ENCODE peak calls at places on chromosomes 6 and 20, in eight cellular contexts. J, U, O, R, D, W, N and Z are unnamed samples.

GRCh38 chr6:79034865-79035264 is 43.2 kb downstream of the PHIP start:
- DNase-seq in U (no peak), O (peak), D (no peak), J (no peak), R (peak), N (peak), W (no peak), Z (peak)

GRCh38 chr6:80528115-80528514 is 421.6 kb downstream of the BCKDHB start:
- DNase-seq in R (no peak), J (no peak), U (no peak), O (no peak), W (peak), D (no peak), N (no peak), Z (no peak)

GRCh38 chr20:40678286-40678835 is 10.7 kb downstream of the MAFB start:
- DNase-seq in O (no peak), J (no peak), U (no peak), N (no peak), R (no peak), D (no peak), W (no peak), Z (no peak)

GRCh38 chr6:105035299-105035698 is 78.4 kb downstream of the LIN28B start:
- DNase-seq in U (peak), N (no peak), O (no peak), D (peak), J (no peak), W (no peak), R (no peak), Z (no peak)

GRCh38 chr6:150934380-150934779 is 68.9 kb downstream of the MTHFD1L start:
- DNase-seq in N (peak), R (peak), W (no peak), O (peak), U (no peak), D (peak), J (no peak), Z (no peak)

GRCh38 chr6:31545291-31545690 is 1.1 kb downstream of the ATP6V1G2 start:
- DNase-seq in J (no peak), N (no peak), U (no peak), R (no peak), W (no peak), D (no peak), O (no peak), Z (no peak)

GRCh38 chr6:1187293-1188131 is 124.4 kb upstream of the FOXQ1 start:
- DNase-seq in R (no peak), J (no peak), U (no peak), W (peak), O (no peak), D (peak), N (peak), Z (no peak)

GRCh38 chr20:62879275-62880146 is 17.9 kb upstream of the TCFL5 start:
- DNase-seq in W (no peak), J (peak), N (no peak), R (no peak), D (no peak), U (no peak), O (no peak), Z (no peak)

GRCh38 chr6:1526689-1527088 is 83.0 kb upstream of the FOXC1 start:
- DNase-seq in R (peak), U (no peak), O (peak), D (no peak), J (no peak), N (no peak), W (no peak), Z (no peak)

GRCh38 chr6:4794140-4794707 is 18.0 kb downstream of the CDYL start:
- DNase-seq in J (peak), W (peak), D (no peak), U (peak), N (no peak), O (no peak), R (no peak), Z (no peak)

GRCh38 chr20:52244702-52245101 is 53.1 kb upstream of the ZFP64 start:
- DNase-seq in O (no peak), D (no peak), U (no peak), R (no peak), J (no peak), N (no peak), W (no peak), Z (no peak)

GRCh38 chr6:108653864-108654402 is 93.2 kb downstream of the FOXO3 start:
- DNase-seq in O (peak), W (no peak), U (no peak), D (no peak), N (no peak), J (no peak), R (peak), Z (no peak)

GRCh38 chr6:169048806-169049205 is 204.8 kb downstream of the THBS2 start:
- DNase-seq in W (no peak), N (no peak), O (no peak), J (no peak), R (peak), U (no peak), D (no peak), Z (no peak)

GRCh38 chr6:10736721-10737120 is 10.9 kb upstream of the TMEM14B start:
- DNase-seq in J (no peak), W (no peak), U (no peak), N (no peak), D (no peak), O (no peak), R (no peak), Z (no peak)

GRCh38 chr20:3751664-3752385 is 15.7 kb downstream of the ADISSP start:
- DNase-seq in N (no peak), D (no peak), J (peak), U (peak), W (peak), O (peak), R (no peak), Z (no peak)

GRCh38 chr20:62861732-62862336 is at the start of gene TCFL5:
- DNase-seq in U (peak), N (peak), R (peak), W (peak), J (peak), O (peak), D (peak), Z (no peak)

GRCh38 chr20:46681032-46681854 is 8.0 kb downstream of the TP53RK start:
- DNase-seq in R (peak), D (peak), U (peak), J (peak), W (peak), O (no peak), N (peak), Z (peak)

DNA sequence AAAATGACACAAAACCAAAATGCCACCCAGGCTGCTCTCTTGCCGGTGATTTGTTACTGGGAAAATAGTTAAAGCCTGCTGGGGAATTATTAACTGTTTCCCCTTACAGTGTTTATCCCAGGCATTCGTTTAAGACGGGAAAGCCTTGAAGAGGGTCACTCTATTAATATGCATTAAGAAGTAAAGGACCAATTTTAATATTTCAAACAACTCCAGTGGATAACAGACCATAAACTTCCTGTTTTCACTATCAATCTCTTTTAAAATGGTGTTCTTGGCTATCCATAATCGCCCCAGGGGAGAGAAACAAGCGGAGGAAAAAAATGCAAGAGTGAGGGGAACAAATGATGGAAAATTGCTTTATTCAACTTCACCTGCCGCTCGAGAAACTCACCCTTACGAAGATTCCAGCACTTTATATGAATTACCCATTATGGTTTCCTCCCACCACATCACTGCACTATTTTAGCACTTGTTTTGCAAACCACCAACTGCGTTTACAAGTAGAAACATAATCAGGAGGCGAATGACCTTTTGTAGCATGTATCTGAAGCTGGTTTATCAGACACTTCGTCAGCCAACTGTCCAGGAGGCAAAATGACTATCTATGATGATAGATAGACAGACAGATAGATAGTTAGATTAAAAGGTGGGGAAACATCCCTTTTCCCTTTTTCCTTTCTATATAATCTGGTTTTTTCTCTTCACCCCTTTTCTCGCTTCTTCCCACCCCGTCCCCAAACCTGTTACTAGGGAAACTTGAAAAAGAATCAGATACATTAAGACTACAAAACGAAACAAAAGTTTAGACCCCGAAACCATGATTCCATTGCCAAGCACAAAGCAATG is 1.2 kb upstream of the ADGRB3 start:
- DNase-seq in J (no peak), N (no peak), D (no peak), O (no peak), W (no peak), U (no peak), R (no peak), Z (no peak)
- TF ChIP-seq EZH2 in J (no peak), N (no peak), D (no peak), O (peak), W (no peak), U (no peak), R (peak), Z (no peak)

GRCh38 chr20:56580226-56580625 is 47.2 kb downstream of the FAM209B start:
- DNase-seq in W (no peak), O (no peak), D (no peak), R (no peak), U (no peak), J (no peak), N (no peak), Z (no peak)
- TF ChIP-seq EZH2 in W (no peak), O (no peak), D (no peak), R (no peak), U (no peak), J (no peak), N (no peak), Z (no peak)

DNA sequence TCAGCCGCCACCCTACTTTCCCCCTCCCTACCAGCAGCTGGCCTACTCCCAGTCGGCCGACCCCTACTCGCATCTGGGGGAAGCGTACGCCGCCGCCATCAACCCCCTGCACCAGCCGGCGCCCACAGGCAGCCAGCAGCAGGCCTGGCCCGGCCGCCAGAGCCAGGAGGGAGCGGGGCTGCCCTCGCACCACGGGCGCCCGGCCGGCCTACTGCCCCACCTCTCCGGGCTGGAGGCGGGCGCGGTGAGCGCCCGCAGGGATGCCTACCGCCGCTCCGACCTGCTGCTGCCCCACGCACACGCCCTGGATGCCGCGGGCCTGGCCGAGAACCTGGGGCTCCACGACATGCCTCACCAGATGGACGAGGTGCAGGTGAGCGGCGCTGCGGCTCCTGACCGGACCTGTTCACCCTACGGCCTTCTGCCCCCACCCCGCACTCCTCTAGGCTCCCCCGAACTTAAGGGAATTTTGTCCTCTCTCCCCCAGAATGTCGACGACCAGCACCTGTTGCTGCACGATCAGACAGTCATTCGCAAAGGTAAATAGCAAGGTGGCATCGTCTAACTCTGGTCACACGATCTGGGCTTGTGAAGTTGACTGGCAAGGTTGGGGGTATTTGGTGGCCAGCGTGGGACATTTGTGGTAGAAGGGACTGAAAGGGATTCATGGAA is 2.3 kb downstream of the TFAP2C start:
- DNase-seq in O (no peak), J (peak), W (no peak), U (peak), N (peak), D (no peak), R (no peak), Z (no peak)
- TF ChIP-seq EZH2 in O (peak), J (no peak), W (peak), U (peak), N (no peak), D (no peak), R (no peak), Z (no peak)

GRCh38 chr6:34888874-34889555 is at the start of gene ANKS1A:
- DNase-seq in N (peak), R (peak), U (peak), J (peak), O (peak), W (peak), D (peak), Z (peak)

GRCh38 chr6:34890526-34890910 is 1.5 kb downstream of the ANKS1A start:
- DNase-seq in U (no peak), R (no peak), D (no peak), J (no peak), O (no peak), N (no peak), W (no peak), Z (no peak)

GRCh38 chr6:34891296-34891695 is 2.2 kb downstream of the ANKS1A start:
- DNase-seq in D (no peak), W (no peak), N (peak), J (no peak), O (no peak), U (no peak), R (no peak), Z (no peak)

GRCh38 chr6:34887753-34888440 is at the start of gene TAF11:
- DNase-seq in W (peak), O (peak), R (peak), J (peak), N (peak), U (peak), D (peak), Z (peak)

DNA sequence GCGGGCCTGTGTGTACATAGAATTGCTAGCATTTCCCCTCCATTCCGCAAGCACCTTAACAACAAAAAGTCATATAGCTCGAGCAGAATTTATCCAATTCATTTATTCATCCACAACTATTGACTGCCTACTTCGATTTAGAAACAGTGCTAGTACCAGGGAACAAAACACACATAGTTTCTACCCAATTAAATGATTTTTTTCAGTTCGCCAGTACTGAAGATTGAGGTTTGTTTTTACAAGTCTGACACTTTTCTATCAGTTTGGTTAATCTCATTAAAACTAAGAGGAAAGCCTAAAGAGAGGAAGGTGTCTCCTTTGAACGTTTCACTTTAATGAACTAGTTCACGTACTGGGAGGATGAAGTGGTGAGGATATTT is 589 bp upstream of the TAF11 start:
- DNase-seq in D (no peak), N (no peak), J (no peak), W (no peak), O (no peak), U (no peak), R (no peak), Z (no peak)
- TF ChIP-seq EZH2 in D (no peak), N (no peak), J (no peak), W (no peak), O (no peak), U (no peak), R (no peak), Z (no peak)

GRCh38 chr6:35786272-35786671 is 5.5 kb downstream of the CLPSL1 start:
- DNase-seq in O (no peak), U (no peak), D (no peak), R (no peak), J (no peak), N (no peak), W (no peak), Z (no peak)

GRCh38 chr6:35788423-35788982 is 7.7 kb downstream of the CLPSL1 start:
- DNase-seq in N (no peak), J (no peak), R (no peak), U (no peak), D (no peak), W (no peak), O (no peak), Z (no peak)

GRCh38 chr6:35787266-35788218 is 6.7 kb downstream of the CLPSL1 start:
- DNase-seq in O (no peak), W (no peak), D (peak), N (no peak), R (no peak), J (no peak), U (no peak), Z (no peak)

GRCh38 chr6:35790683-35791082 is 6.4 kb downstream of the CLPS start:
- DNase-seq in D (no peak), W (no peak), O (no peak), J (no peak), R (no peak), N (no peak), U (no peak), Z (no peak)

GRCh38 chr6:35786810-35787209 is 6.0 kb downstream of the CLPSL1 start:
- DNase-seq in J (no peak), W (no peak), R (peak), O (no peak), D (no peak), U (no peak), N (no peak), Z (no peak)
- TF ChIP-seq EZH2 in J (no peak), W (no peak), R (no peak), O (peak), D (no peak), U (no peak), N (no peak), Z (no peak)